ENCODE peak calls at places on chromosomes 4 and X, in six cellular contexts. M is cardiac fibroblast, Y is adipocyte, F is esophagus muscularis mucosa, L is right atrium auricular region, X is neural progenitor cell. N is an unnamed sample.

GRCh38 chr4:73984736-73985527 is 3.1 kb downstream of the PPBP start:
- DNase-seq in X (no peak), M (peak; percentile 58), L (no peak), Y (no peak), F (no peak), N (no peak)

GRCh38 chr4:165805406-165805805 is 67.6 kb upstream of the TLL1 start:
- DNase-seq in L (no peak), F (no peak), X (no peak), Y (no peak), M (no peak), N (no peak)

GRCh38 chrX:105701310-105702052 is 120.9 kb upstream of the NRK start:
- DNase-seq in Y (peak; percentile 53), F (no peak), X (no peak), M (peak; percentile 51), L (no peak), N (no peak)

GRCh38 chr4:107877361-107877760 is 52.6 kb downstream of the SGMS2 start:
- DNase-seq in L (no peak), Y (no peak), F (no peak), X (no peak), M (no peak), N (no peak)

GRCh38 chr4:161581262-161581661 is 582.5 kb downstream of the FSTL5 start:
- DNase-seq in F (no peak), Y (peak; percentile 59), L (no peak), X (no peak), M (peak; percentile 7), N (no peak)

GRCh38 chr4:150940123-150940522 is 75.0 kb downstream of the LRBA start:
- DNase-seq in X (no peak), L (no peak), F (no peak), M (no peak), Y (no peak), N (no peak)

GRCh38 chr4:58940167-58940566 is 1830.0 kb upstream of the IGFBP7 start:
- DNase-seq in Y (no peak), L (no peak), M (no peak), X (no peak), F (no peak), N (no peak)

GRCh38 chr4:176717237-176717636 is 75.5 kb downstream of the VEGFC start:
- DNase-seq in F (no peak), Y (no peak), M (no peak), L (no peak), X (no peak), N (no peak)

GRCh38 chr4:113435893-113436292 is 325.6 kb downstream of the CAMK2D start:
- DNase-seq in Y (peak; percentile 78), X (no peak), M (peak; percentile 92), L (peak; percentile 83), F (no peak), N (no peak)

GRCh38 chr4:176964116-176964691 is 171.5 kb upstream of the VEGFC start:
- DNase-seq in X (no peak), L (no peak), F (no peak), M (peak; percentile 19), Y (no peak), N (no peak)

GRCh38 chr4:25245181-25245580 is 11.3 kb downstream of the PI4K2B start:
- DNase-seq in Y (no peak), F (no peak), L (no peak), M (no peak), X (no peak), N (no peak)

GRCh38 chr4:88722276-88722780 is 24.7 kb upstream of the NAP1L5 start:
- DNase-seq in F (no peak), M (no peak), L (no peak), Y (no peak), X (no peak), N (no peak)

GRCh38 chr4:83723609-83724008 is 187.7 kb downstream of the GPAT3 start:
- DNase-seq in Y (no peak), X (no peak), M (no peak), F (no peak), L (no peak), N (no peak)

GRCh38 chr4:142778908-142779307 is 67.2 kb downstream of the INPP4B start:
- DNase-seq in L (no peak), F (no peak), Y (peak; percentile 26), X (no peak), M (peak; percentile 15), N (no peak)

GRCh38 chr4:185820119-185821028 is 8.4 kb upstream of the SORBS2 start:
- DNase-seq in L (no peak), Y (no peak), M (no peak), F (no peak), X (peak; percentile 26), N (no peak)
- H3K4me3 ChIP-seq in L (no peak overlapping the region), Y (no peak overlapping the region), M (no peak overlapping the region), F (no peak overlapping the region), X (no peak overlapping the region), N (no peak overlapping the region)

GRCh38 chr4:173330590-173330989 is 3.6 kb downstream of the HMGB2 start:
- DNase-seq in M (no peak), F (no peak), Y (no peak), L (no peak), X (no peak), N (no peak)
- H3K4me3 ChIP-seq in M (no peak overlapping the region), F (no peak overlapping the region), Y (no peak overlapping the region), L (no peak overlapping the region), X (peak overlapping the region; percentile 15), N (no peak overlapping the region)

DNA sequence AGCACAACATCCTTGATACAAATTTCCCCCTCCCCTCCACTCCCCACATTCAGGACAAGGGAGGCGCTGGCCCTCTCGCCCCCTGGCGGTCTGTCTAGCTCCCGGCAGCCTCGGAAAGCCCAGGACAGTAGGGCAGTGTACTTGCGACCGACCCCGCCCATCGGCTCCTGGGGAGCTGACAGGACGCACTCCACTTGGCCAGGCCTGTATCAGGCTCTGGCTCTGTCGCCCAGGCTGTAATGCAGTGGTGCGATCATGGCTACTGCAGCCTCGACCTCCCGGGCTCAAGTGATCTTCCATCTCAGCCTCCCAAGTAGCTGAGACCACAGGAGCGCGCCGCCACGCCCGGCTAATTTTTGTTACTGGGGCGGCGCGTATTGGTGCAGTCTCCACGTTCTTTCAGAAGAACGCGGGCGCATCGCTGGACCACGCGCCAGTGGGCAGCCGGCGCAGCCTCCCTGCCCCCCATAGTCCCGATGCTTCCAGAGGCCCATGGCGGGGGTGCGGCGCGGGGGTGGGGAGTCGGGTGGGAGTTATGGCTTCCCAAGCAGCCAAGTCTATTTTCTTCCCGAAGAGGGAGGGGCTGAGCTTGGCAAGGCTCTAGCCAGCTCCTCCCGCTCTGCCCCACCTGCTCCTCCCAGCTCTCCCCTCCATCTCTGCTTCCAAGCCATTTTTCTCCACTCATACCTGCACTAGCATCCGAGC is 7.8 kb upstream of the AKAP14 start:
- DNase-seq in Y (peak; percentile 72), X (peak; percentile 83), M (peak; percentile 56), F (no peak), L (no peak), N (peak; percentile 16)
- H3K4me3 ChIP-seq in Y (peak overlapping the region; percentile 59), X (peak overlapping the region; percentile 52), M (peak overlapping the region; percentile 33), F (peak overlapping the region; percentile 43), L (peak overlapping the region; percentile 14), N (peak overlapping the region; percentile 40)

DNA sequence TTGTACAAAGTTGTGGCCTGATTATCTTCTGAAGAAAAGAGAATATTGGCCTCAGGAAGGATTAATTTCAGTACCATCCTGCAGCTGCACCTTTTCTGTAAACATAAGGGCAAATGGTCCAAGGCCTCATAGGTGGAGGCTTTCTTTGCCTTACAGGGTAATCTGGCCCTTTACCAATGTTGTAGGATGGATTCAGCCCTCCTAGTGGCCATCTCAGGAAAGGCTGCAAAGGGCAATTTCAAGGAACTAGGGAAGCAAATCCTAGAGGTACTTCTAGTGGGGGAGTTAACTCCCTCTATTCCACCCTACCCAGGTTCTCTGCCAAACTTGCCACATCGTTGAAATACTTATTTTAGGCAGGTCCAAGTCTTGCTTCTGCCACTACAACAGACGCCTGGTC is 57.6 kb downstream of the UGT2B11 start:
- DNase-seq in L (no peak), X (peak; percentile 12), M (peak; percentile 22), Y (peak; percentile 0), F (no peak), N (no peak)
- H3K4me3 ChIP-seq in L (no peak overlapping the region), X (no peak overlapping the region), M (no peak overlapping the region), Y (no peak overlapping the region), F (no peak overlapping the region), N (no peak overlapping the region)